ENCODE peak calls at places on chromosomes 6 and 20, in ten cellular contexts. M, Z, A, C, E, H, I, J, U and F are unnamed samples.

GRCh38 chr6:37134622-37135191 is 35.2 kb upstream of the PIM1 start:
- DNase-seq in M (peak), Z (no peak), A (no peak), C (peak), E (peak), H (peak), I (peak), J (peak), U (no peak), F (peak)

GRCh38 chr6:160261991-160262718 is 3.5 kb upstream of the SLC22A2 start:
- DNase-seq in M (no peak), Z (no peak), A (no peak), C (no peak), E (no peak), H (no peak), I (no peak), J (no peak), U (no peak), F (no peak)

GRCh38 chr6:6025736-6026135 is 19.0 kb upstream of the NRN1 start:
- DNase-seq in M (no peak), Z (no peak), A (no peak), C (no peak), E (no peak), H (no peak), I (no peak), J (no peak), U (no peak), F (no peak)

GRCh38 chr20:48912065-48912464 is 9.4 kb upstream of the ARFGEF2 start:
- DNase-seq in M (no peak), Z (no peak), A (no peak), C (no peak), E (no peak), H (no peak), I (no peak), J (no peak), U (no peak), F (no peak)

GRCh38 chr6:100663219-100663863 is 198.6 kb upstream of the SIM1 start:
- DNase-seq in M (no peak), Z (no peak), A (no peak), C (peak), E (peak), H (peak), I (no peak), J (no peak), U (no peak), F (no peak)

GRCh38 chr6:15870354-15871043 is 207.7 kb upstream of the DTNBP1 start:
- DNase-seq in M (no peak), Z (no peak), A (no peak), C (peak), E (no peak), H (no peak), I (no peak), J (no peak), U (no peak), F (no peak)

GRCh38 chr6:70219943-70220613 is 82.8 kb downstream of the COL9A1 start:
- DNase-seq in M (no peak), Z (no peak), A (no peak), C (no peak), E (no peak), H (no peak), I (no peak), J (no peak), U (no peak), F (no peak)

GRCh38 chr6:21808045-21808470 is 214.5 kb downstream of the SOX4 start:
- DNase-seq in M (no peak), Z (no peak), A (no peak), C (peak), E (no peak), H (no peak), I (no peak), J (no peak), U (no peak), F (no peak)

GRCh38 chr6:122145246-122145645 is 254.2 kb upstream of the HSF2 start:
- DNase-seq in M (no peak), Z (no peak), A (no peak), C (no peak), E (no peak), H (no peak), I (no peak), J (no peak), U (no peak), F (no peak)

GRCh38 chr20:4152696-4153235 is 137.4 kb upstream of the RNF24 start:
- DNase-seq in M (no peak), Z (no peak), A (peak), C (peak), E (no peak), H (no peak), I (no peak), J (no peak), U (no peak), F (no peak)

GRCh38 chr6:167136376-167136775 is 13.5 kb downstream of the CCR6 start:
- DNase-seq in M (no peak), Z (no peak), A (no peak), C (no peak), E (no peak), H (no peak), I (no peak), J (no peak), U (no peak), F (no peak)

GRCh38 chr20:2382833-2383232 is 2.1 kb downstream of the TGM6 start:
- DNase-seq in M (peak), Z (no peak), A (no peak), C (no peak), E (no peak), H (no peak), I (no peak), J (no peak), U (no peak), F (no peak)

GRCh38 chr6:154386848-154387717 is 30.5 kb upstream of the IPCEF1 start:
- DNase-seq in M (peak), Z (no peak), A (no peak), C (peak), E (peak), H (peak), I (no peak), J (no peak), U (no peak), F (peak)

GRCh38 chr6:12782136-12782535 is 65.6 kb downstream of the PHACTR1 start:
- DNase-seq in M (no peak), Z (no peak), A (no peak), C (no peak), E (no peak), H (no peak), I (no peak), J (no peak), U (no peak), F (no peak)

GRCh38 chr20:21089421-21089820 is 16.7 kb downstream of the LINC00237 start:
- DNase-seq in M (no peak), Z (no peak), A (no peak), C (no peak), E (no peak), H (no peak), I (no peak), J (no peak), U (no peak), F (no peak)

GRCh38 chr6:157428418-157429202 is 47.6 kb downstream of the ZDHHC14 start:
- DNase-seq in M (peak), Z (no peak), A (no peak), C (no peak), E (no peak), H (no peak), I (no peak), J (no peak), U (no peak), F (no peak)

GRCh38 chr6:13708679-13709261 is 2.9 kb downstream of the RANBP9 start:
- DNase-seq in M (no peak), Z (no peak), A (no peak), C (peak), E (no peak), H (no peak), I (no peak), J (no peak), U (no peak), F (no peak)

GRCh38 chr6:116267879-116268588 is 11.7 kb downstream of the TSPYL1 start:
- DNase-seq in M (no peak), Z (no peak), A (no peak), C (no peak), E (no peak), H (no peak), I (no peak), J (no peak), U (no peak), F (no peak)

GRCh38 chr6:116271309-116271708 is 8.4 kb downstream of the TSPYL1 start:
- DNase-seq in M (no peak), Z (no peak), A (no peak), C (no peak), E (no peak), H (no peak), I (no peak), J (no peak), U (no peak), F (no peak)

GRCh38 chr6:116266803-116267202 is 12.9 kb downstream of the TSPYL1 start:
- DNase-seq in M (no peak), Z (no peak), A (no peak), C (no peak), E (no peak), H (no peak), I (no peak), J (no peak), U (no peak), F (no peak)

GRCh38 chr6:116265081-116265829 is 11.4 kb upstream of the TSPYL4 start:
- DNase-seq in M (no peak), Z (no peak), A (no peak), C (no peak), E (no peak), H (no peak), I (no peak), J (no peak), U (no peak), F (no peak)

GRCh38 chr6:116268589-116269293 is 11.0 kb downstream of the TSPYL1 start:
- DNase-seq in M (peak), Z (no peak), A (no peak), C (peak), E (peak), H (peak), I (no peak), J (no peak), U (no peak), F (peak)
- TF ChIP-seq CTCF in M (peak), Z (peak), A (peak), C (peak), E (peak), H (peak), I (peak), J (peak), U (peak), F (peak)

GRCh38 chr6:43734294-43734665 is 35.7 kb upstream of the VEGFA start:
- DNase-seq in M (no peak), Z (no peak), A (no peak), C (no peak), E (no peak), H (no peak), I (no peak), J (peak), U (no peak), F (no peak)
- TF ChIP-seq CTCF in M (no peak), Z (no peak), A (no peak), C (no peak), E (no peak), H (no peak), I (no peak), J (no peak), U (no peak), F (no peak)

DNA sequence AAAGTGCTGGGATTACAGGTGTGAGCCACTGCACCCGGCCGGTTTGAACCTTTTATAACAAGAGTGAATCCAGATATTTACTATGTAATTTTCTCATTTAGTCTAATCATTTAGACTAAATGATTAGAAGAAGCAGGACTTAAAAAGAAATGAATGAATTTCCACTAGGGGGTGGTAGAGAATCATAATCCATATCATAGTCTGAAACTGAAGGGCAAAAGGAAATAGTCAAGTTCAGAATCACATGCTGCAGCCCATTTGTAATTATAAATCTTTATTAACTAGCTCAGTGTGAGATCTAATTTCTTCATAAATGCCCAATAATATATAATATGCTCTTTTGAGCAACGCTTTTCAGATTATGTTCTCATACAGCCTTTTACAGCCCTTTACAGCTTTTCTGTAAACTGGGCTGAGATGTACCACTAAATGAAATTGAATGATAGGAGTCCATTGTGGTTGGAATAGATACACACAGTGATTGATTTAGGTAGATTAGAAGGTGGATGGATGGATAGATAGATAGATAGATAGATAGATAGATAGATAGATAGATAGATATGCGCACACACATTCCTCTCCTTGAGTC is 31.8 kb downstream of the PSMB9 start:
- DNase-seq in M (peak), Z (no peak), A (no peak), C (peak), E (no peak), H (peak), I (no peak), J (no peak), U (no peak), F (peak)
- TF ChIP-seq CTCF in M (peak), Z (peak), A (peak), C (peak), E (peak), H (peak), I (peak), J (peak), U (peak), F (peak)

GRCh38 chr20:57207251-57207650 is 59.2 kb downstream of the BMP7 start:
- DNase-seq in M (no peak), Z (no peak), A (no peak), C (no peak), E (no peak), H (no peak), I (no peak), J (no peak), U (no peak), F (no peak)
- TF ChIP-seq CTCF in M (no peak), Z (no peak), A (no peak), C (no peak), E (no peak), H (no peak), I (no peak), J (no peak), U (no peak), F (no peak)

GRCh38 chr6:142823579-142823902 is 121.4 kb downstream of the HIVEP2 start:
- DNase-seq in M (no peak), Z (no peak), A (no peak), C (no peak), E (no peak), H (no peak), I (no peak), J (no peak), U (no peak), F (no peak)

GRCh38 chr6:142824491-142824890 is 120.5 kb downstream of the HIVEP2 start:
- DNase-seq in M (no peak), Z (no peak), A (no peak), C (no peak), E (no peak), H (no peak), I (no peak), J (no peak), U (no peak), F (no peak)

GRCh38 chr6:142822383-142822782 is 122.6 kb downstream of the HIVEP2 start:
- DNase-seq in M (no peak), Z (no peak), A (no peak), C (no peak), E (no peak), H (no peak), I (no peak), J (no peak), U (no peak), F (no peak)

GRCh38 chr6:142821860-142822259 is 123.1 kb downstream of the HIVEP2 start:
- DNase-seq in M (no peak), Z (no peak), A (no peak), C (no peak), E (no peak), H (peak), I (no peak), J (peak), U (no peak), F (no peak)

DNA sequence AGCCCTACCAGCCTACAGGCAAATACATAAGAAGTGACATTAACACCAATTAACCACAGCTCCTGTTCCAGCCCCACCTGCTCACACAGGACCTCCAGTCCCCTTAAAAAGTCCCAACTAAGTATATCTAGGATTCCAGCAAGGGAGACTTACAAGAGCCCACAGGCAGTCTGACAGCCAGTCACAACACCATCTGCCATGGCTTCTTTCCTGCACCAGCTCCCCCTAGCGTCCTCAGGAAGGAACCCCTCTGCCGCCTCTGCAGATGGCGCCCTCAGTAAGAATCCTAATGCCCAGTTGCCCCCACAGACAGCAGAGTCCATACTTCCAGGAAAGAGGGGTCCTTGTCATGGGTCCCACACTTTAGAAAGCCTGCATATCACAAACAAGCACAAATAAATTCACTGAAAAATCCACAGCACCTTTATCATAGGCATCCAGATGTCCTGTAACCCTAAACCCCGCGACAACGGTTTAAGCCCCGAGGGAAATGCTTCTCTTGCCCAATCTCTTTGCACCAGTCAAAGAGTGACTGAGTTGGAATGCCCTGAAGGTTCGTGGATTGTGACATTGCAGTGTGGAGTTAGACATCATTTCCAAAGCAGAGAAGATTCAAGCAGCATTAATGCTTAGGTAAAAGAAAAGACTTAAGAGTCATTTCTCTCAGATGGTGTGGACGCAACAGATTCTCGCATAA is 121.9 kb downstream of the HIVEP2 start:
- DNase-seq in M (no peak), Z (no peak), A (no peak), C (no peak), E (no peak), H (no peak), I (no peak), J (no peak), U (no peak), F (no peak)
- TF ChIP-seq CTCF in M (no peak), Z (peak), A (no peak), C (peak), E (peak), H (peak), I (no peak), J (no peak), U (no peak), F (peak)

DNA sequence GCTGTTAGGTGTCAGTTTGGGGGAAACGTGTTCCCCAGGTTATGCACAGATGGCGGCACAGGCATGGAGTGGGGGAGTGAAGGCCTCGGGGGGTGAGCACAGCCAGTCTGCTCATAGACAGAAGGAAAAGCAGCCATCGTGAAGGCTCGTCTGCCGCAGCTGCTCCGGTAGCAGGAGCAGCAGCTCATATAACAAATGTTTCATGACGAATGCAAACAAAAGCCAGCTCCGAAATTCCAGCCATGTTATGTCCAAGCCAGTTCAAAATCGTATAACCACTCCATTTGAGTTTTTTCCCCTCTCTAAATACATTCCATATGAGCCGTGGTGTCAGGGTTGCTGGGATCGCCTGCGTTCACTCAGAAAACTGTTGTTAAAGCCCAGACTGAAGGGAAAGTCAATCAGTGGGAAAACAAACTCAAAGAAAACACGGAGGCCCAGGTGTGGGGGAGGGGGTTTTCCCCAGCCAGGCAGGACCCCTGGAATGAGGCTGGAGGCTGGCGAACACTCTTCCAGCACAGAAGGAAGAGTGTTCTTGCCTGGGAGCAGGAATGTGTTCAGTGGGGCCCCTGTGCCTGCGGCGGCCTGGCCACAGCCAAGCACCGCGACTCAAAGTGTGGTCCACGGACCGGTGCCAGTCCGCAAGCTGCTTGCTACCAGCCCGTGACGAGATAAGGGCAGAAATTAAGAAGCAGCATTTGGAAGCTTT is 280.3 kb upstream of the TAB2 start:
- DNase-seq in M (no peak), Z (no peak), A (no peak), C (peak), E (no peak), H (no peak), I (no peak), J (no peak), U (no peak), F (peak)
- TF ChIP-seq CTCF in M (no peak), Z (no peak), A (no peak), C (no peak), E (no peak), H (no peak), I (no peak), J (no peak), U (no peak), F (no peak)

DNA sequence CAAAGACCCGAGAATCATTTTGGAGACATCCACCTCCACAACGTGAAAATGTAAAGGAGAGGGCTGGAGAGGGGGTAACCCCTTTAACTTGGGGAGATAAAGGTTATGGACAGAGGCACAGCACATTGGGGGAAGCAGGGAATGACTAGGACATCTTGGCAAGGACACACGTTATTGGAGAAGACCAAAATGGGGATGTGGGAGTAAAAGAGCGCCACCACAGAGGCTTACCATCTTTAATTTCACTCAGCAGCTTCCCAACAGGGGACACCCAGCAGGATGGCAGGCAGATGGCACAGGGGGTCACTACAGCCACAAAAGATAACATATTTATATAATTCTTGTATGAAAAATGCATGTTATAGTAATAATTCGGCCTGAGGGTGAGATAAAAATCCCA is 9.8 kb downstream of the C6orf52 start:
- DNase-seq in M (no peak), Z (no peak), A (no peak), C (no peak), E (no peak), H (no peak), I (no peak), J (no peak), U (no peak), F (no peak)
- TF ChIP-seq CTCF in M (no peak), Z (no peak), A (no peak), C (no peak), E (no peak), H (no peak), I (no peak), J (no peak), U (no peak), F (no peak)

GRCh38 chr6:118335325-118335724 is 212.8 kb upstream of the PLN start:
- DNase-seq in M (no peak), Z (no peak), A (no peak), C (no peak), E (no peak), H (no peak), I (no peak), J (no peak), U (no peak), F (no peak)

GRCh38 chr6:118334634-118335033 is 213.5 kb upstream of the PLN start:
- DNase-seq in M (no peak), Z (no peak), A (no peak), C (no peak), E (no peak), H (no peak), I (no peak), J (no peak), U (no peak), F (no peak)

GRCh38 chr6:118333772-118334171 is 214.3 kb upstream of the PLN start:
- DNase-seq in M (no peak), Z (no peak), A (no peak), C (no peak), E (no peak), H (no peak), I (no peak), J (no peak), U (no peak), F (no peak)
- TF ChIP-seq CTCF in M (no peak), Z (no peak), A (no peak), C (no peak), E (no peak), H (no peak), I (no peak), J (no peak), U (no peak), F (no peak)